ENCODE peak calls at places on chromosomes 11 and 22, in six cellular contexts. W is ovary, C is tibial nerve, Q is stomach, G is SK-N-SH, Z is A549. S is an unnamed sample.

GRCh38 chr22:19776433-19777031 is 16.0 kb downstream of the TBX1 start:
- DNase-seq in W (no peak), C (no peak), Q (no peak), G (no peak), Z (no peak), S (peak; percentile 49)

GRCh38 chr11:63641727-63642126 is 27.5 kb upstream of the PLAAT3 start:
- DNase-seq in W (no peak), C (no peak), Q (no peak), G (no peak), Z (no peak), S (no peak)

GRCh38 chr11:298406-299065 is 790 bp downstream of the IFITM5 start:
- DNase-seq in W (peak; percentile 34), C (no peak), Q (no peak), G (no peak), Z (no peak), S (peak; percentile 20)

GRCh38 chr11:27447288-27447914 is 25.2 kb downstream of the LGR4 start:
- DNase-seq in W (no peak), C (no peak), Q (no peak), G (no peak), Z (no peak), S (no peak)

GRCh38 chr11:44754876-44755552 is 28.3 kb downstream of the TSPAN18 start:
- DNase-seq in W (no peak), C (no peak), Q (no peak), G (peak; percentile 68), Z (no peak), S (no peak)

GRCh38 chr22:42343551-42344081 is 73.2 kb upstream of the TCF20 start:
- DNase-seq in W (peak; percentile 61), C (no peak), Q (no peak), G (peak; percentile 80), Z (no peak), S (no peak)

GRCh38 chr22:38860291-38861169 is 11.5 kb downstream of the CBX6 start:
- DNase-seq in W (no peak), C (no peak), Q (no peak), G (no peak), Z (no peak), S (no peak)

GRCh38 chr22:27526851-27527250 is 274.7 kb downstream of the MN1 start:
- DNase-seq in W (peak; percentile 60), C (no peak), Q (no peak), G (no peak), Z (no peak), S (no peak)

GRCh38 chr11:118321386-118322082 is 17.0 kb downstream of the CD3E start:
- DNase-seq in W (no peak), C (no peak), Q (peak; percentile 49), G (no peak), Z (no peak), S (no peak)

GRCh38 chr11:100602716-100603115 is 84.4 kb upstream of the ARHGAP42 start:
- DNase-seq in W (no peak), C (no peak), Q (no peak), G (no peak), Z (no peak), S (no peak)

GRCh38 chr11:22115470-22116037 is 77.3 kb upstream of the ANO5 start:
- DNase-seq in W (no peak), C (no peak), Q (no peak), G (no peak), Z (no peak), S (no peak)

GRCh38 chr11:57458410-57459111 is 1.8 kb upstream of the RTN4RL2 start:
- DNase-seq in W (peak; percentile 69), C (peak; percentile 50), Q (peak; percentile 62), G (peak; percentile 84), Z (no peak), S (peak; percentile 47)

GRCh38 chr22:32389685-32390084 is 22.4 kb downstream of the RTCB start:
- DNase-seq in W (no peak), C (no peak), Q (no peak), G (peak; percentile 24), Z (no peak), S (no peak)

GRCh38 chr11:71247551-71248250 is 4.7 kb downstream of the SHANK2 start:
- DNase-seq in W (no peak), C (no peak), Q (peak; percentile 52), G (no peak), Z (no peak), S (no peak)

GRCh38 chr22:45441158-45441557 is 27.7 kb downstream of the RIBC2 start:
- DNase-seq in W (peak; percentile 78), C (peak; percentile 66), Q (peak; percentile 35), G (peak; percentile 70), Z (peak; percentile 46), S (no peak)

GRCh38 chr22:37485714-37486223 is 415 bp downstream of the MFNG start:
- DNase-seq in W (no peak), C (no peak), Q (no peak), G (no peak), Z (no peak), S (no peak)

GRCh38 chr22:31102441-31103081 is 4.8 kb downstream of the SELENOM start:
- DNase-seq in W (peak; percentile 71), C (peak; percentile 75), Q (peak; percentile 69), G (no peak), Z (no peak), S (no peak)

GRCh38 chr22:40950888-40951794 is at the start of gene RBX1:
- DNase-seq in W (peak; percentile 98), C (peak; percentile 99), Q (peak; percentile 98), G (peak; percentile 92), Z (peak; percentile 94), S (peak; percentile 98)
- TF ChIP-seq EP300 in W (no peak), C (peak; percentile 93), Q (no peak), G (no peak), Z (no peak), S (no peak)

GRCh38 chr11:72598466-72598865 is 75.8 kb downstream of the PDE2A start:
- DNase-seq in W (no peak), C (peak; percentile 26), Q (no peak), G (no peak), Z (no peak), S (no peak)

GRCh38 chr11:72602250-72602904 is 71.8 kb downstream of the PDE2A start:
- DNase-seq in W (no peak), C (no peak), Q (peak; percentile 63), G (no peak), Z (no peak), S (no peak)

GRCh38 chr11:72598901-72599300 is 75.3 kb downstream of the PDE2A start:
- DNase-seq in W (peak; percentile 72), C (peak; percentile 45), Q (peak; percentile 52), G (peak; percentile 83), Z (peak; percentile 59), S (no peak)

GRCh38 chr11:72599325-72600117 is 74.7 kb downstream of the PDE2A start:
- DNase-seq in W (no peak), C (no peak), Q (no peak), G (no peak), Z (no peak), S (no peak)

DNA sequence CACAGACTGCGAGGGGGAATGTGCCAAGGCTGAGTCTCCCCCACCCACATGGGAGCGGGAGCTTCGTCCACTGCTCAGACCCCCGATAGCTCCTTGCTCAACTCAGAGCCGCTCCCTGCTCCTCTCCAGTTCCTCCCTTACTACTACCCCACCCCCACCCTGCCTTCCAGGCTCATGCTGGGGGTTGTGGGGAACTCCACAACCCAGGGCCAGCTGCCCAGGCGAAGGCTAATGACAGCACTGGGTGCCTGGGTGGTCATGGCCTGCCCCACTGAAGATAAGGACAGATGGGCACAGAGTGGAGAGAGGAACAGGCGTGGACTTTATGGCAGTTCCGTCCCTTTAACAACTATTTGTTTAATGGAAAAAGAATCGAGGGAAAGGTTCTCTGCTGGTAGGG is 73.7 kb downstream of the PDE2A start:
- DNase-seq in W (no peak), C (no peak), Q (no peak), G (no peak), Z (no peak), S (no peak)
- TF ChIP-seq EP300 in W (no peak), C (no peak), Q (no peak), G (no peak), Z (no peak), S (no peak)

GRCh38 chr11:2380807-2381350 is 3.8 kb downstream of the CD81 start:
- DNase-seq in W (peak; percentile 64), C (peak; percentile 75), Q (peak; percentile 47), G (no peak), Z (no peak), S (peak; percentile 85)
- TF ChIP-seq EP300 in W (no peak), C (no peak), Q (peak; percentile 56), G (no peak), Z (no peak), S (peak; percentile 96)

GRCh38 chr11:116840746-116841296 is 3.4 kb upstream of the APOA1 start:
- DNase-seq in W (no peak), C (no peak), Q (no peak), G (no peak), Z (no peak), S (no peak)
- TF ChIP-seq EP300 in W (no peak), C (no peak), Q (no peak), G (no peak), Z (no peak), S (no peak)

GRCh38 chr11:31664129-31664528 is 147.0 kb downstream of the PAX6 start:
- DNase-seq in W (no peak), C (no peak), Q (no peak), G (no peak), Z (no peak), S (no peak)
- TF ChIP-seq EP300 in W (no peak), C (no peak), Q (no peak), G (no peak), Z (no peak), S (no peak)

DNA sequence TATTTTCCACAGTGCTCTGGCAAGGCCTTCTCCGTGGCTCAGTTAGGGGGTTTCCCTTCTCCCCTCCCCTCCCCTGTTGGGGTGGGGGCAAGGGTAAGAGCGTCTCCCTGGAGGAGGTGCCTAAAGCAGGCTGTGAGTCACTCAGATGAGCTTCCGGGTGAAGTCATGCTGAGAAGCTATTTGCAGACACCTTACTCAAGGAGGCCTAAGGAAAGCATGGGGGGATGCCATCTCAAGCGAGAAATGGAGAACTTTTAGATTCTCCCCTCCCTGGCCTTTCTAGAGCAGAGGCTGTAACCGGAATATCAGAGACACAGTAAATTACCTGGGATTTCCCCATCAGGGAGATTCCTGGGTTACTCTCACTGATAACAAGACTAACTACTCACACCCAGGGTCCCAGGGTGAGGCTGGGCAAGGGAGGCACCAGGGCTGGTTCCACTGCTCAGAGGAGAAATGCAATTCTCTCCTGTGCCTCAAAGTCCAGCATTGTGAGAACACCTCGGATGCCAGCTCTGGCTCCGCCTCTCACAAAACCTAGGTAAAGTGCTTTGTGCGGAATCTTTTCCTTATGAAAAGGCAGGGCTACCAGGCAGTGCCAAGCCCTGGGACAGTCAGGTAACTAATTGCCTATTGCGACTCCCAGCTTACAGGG is 123.6 kb downstream of the ABTB2 start:
- DNase-seq in W (no peak), C (no peak), Q (peak; percentile 58), G (no peak), Z (no peak), S (no peak)
- TF ChIP-seq EP300 in W (no peak), C (no peak), Q (no peak), G (peak; percentile 36), Z (no peak), S (no peak)

GRCh38 chr11:75013051-75013450 is 24.3 kb downstream of the NEU3 start:
- DNase-seq in W (no peak), C (no peak), Q (no peak), G (no peak), Z (no peak), S (no peak)
- TF ChIP-seq EP300 in W (no peak), C (no peak), Q (no peak), G (no peak), Z (no peak), S (no peak)

S was measured in upper lobe of left lung.